ENCODE peak calls at places on chromosomes 1 and 21, in four cellular contexts. N is heart right ventricle; G is ovary; L is CD4-positive, CD25-positive, alpha-beta regulatory T cell. R is an unnamed sample.

GRCh38 chr1:99590578-99591209 is 55.2 kb upstream of the PALMD start:
- DNase-seq in L (no peak), N (peak; percentile 62), G (no peak), R (no peak)

GRCh38 chr1:103177146-103177850 is 69.0 kb upstream of the COL11A1 start:
- DNase-seq in L (no peak), G (no peak), N (no peak), R (no peak)

GRCh38 chr1:2495546-2495945 is 19.5 kb downstream of the PLCH2 start:
- DNase-seq in G (no peak), L (no peak), N (no peak), R (no peak)

GRCh38 chr1:109502368-109502851 is 7.1 kb downstream of the AMIGO1 start:
- DNase-seq in L (peak; percentile 50), N (no peak), G (no peak), R (peak; percentile 22)

GRCh38 chr1:153488731-153489130 is 28.3 kb upstream of the S100A7 start:
- DNase-seq in G (no peak), N (peak; percentile 49), L (no peak), R (no peak)

GRCh38 chr1:209107535-209107934 is 476.0 kb upstream of the CAMK1G start:
- DNase-seq in G (no peak), L (no peak), N (no peak), R (no peak)

GRCh38 chr1:116112388-116113140 is 1.4 kb downstream of the MAB21L3 start:
- DNase-seq in N (no peak), L (no peak), G (no peak), R (no peak)

GRCh38 chr1:44792736-44793502 is 4.9 kb upstream of the BEST4 start:
- DNase-seq in L (no peak), G (no peak), N (no peak), R (no peak)

GRCh38 chr1:4515727-4516289 is 138.6 kb upstream of the AJAP1 start:
- DNase-seq in G (no peak), N (peak; percentile 22), L (no peak), R (no peak)

GRCh38 chr1:170620164-170620563 is 43.8 kb upstream of the PRRX1 start:
- DNase-seq in L (no peak), N (no peak), G (no peak), R (no peak)

GRCh38 chr1:19456915-19457554 is 28.3 kb downstream of the CAPZB start:
- DNase-seq in N (no peak), G (no peak), L (no peak), R (no peak)

GRCh38 chr1:161037661-161038522 is 872 bp downstream of the TSTD1 start:
- DNase-seq in N (no peak), G (peak; percentile 48), L (no peak), R (no peak)

GRCh38 chr21:31184462-31184861 is 146.2 kb upstream of the KRTAP19-8 start:
- DNase-seq in N (no peak), G (no peak), L (peak; percentile 63), R (no peak)

GRCh38 chr1:65493792-65494191 is 73.3 kb downstream of the LEPR start:
- DNase-seq in N (no peak), G (no peak), L (no peak), R (no peak)

GRCh38 chr1:26237230-26237966 is 3.4 kb downstream of the CEP85 start:
- DNase-seq in G (no peak), N (no peak), L (no peak), R (no peak)

GRCh38 chr1:224616761-224617409 is 768 bp downstream of the CNIH3 start:
- DNase-seq in L (no peak), N (no peak), G (no peak), R (no peak)

GRCh38 chr1:207181838-207182237 is 77.8 kb downstream of the C4BPA start:
- DNase-seq in L (no peak), N (no peak), G (no peak), R (peak; percentile 30)

GRCh38 chr1:30798389-30798951 is 40.9 kb upstream of the LAPTM5 start:
- DNase-seq in N (peak; percentile 30), L (no peak), G (no peak), R (no peak)

GRCh38 chr1:84164156-84164555 is 20.1 kb downstream of the PRKACB start:
- DNase-seq in L (no peak), N (no peak), G (no peak), R (no peak)

GRCh38 chr21:38804617-38805281 is 980 bp upstream of the ETS2 start:
- DNase-seq in L (no peak), G (peak; percentile 88), N (peak; percentile 78), R (peak; percentile 81)

GRCh38 chr1:246317723-246318359 is 189.2 kb downstream of the SMYD3 start:
- DNase-seq in G (no peak), L (no peak), N (no peak), R (no peak)

GRCh38 chr1:246219508-246220030 is 287.5 kb downstream of the SMYD3 start:
- DNase-seq in L (no peak), N (no peak), G (no peak), R (no peak)

GRCh38 chr1:34924759-34925555 is 4.5 kb downstream of the DLGAP3 start:
- DNase-seq in G (peak; percentile 83), L (no peak), N (peak; percentile 79), R (peak; percentile 11)

GRCh38 chr1:145884675-145885074 is 991 bp downstream of the ANKRD35 start:
- DNase-seq in G (no peak), N (no peak), L (no peak), R (no peak)

GRCh38 chr1:244022301-244022700 is 28.8 kb upstream of the ZBTB18 start:
- DNase-seq in N (no peak), L (no peak), G (no peak), R (no peak)

GRCh38 chr1:80375662-80376061 is 1369.1 kb upstream of the ADGRL4 start:
- DNase-seq in G (no peak), L (no peak), N (no peak), R (no peak)

GRCh38 chr1:150076985-150077384 is 9.4 kb downstream of the VPS45 start:
- DNase-seq in L (no peak), G (no peak), N (no peak), R (no peak)

GRCh38 chr1:207935166-207935583 is 24.2 kb upstream of the CD34 start:
- DNase-seq in G (no peak), L (no peak), N (no peak), R (no peak)

GRCh38 chr1:78222225-78222961 is 176.6 kb downstream of the GIPC2 start:
- DNase-seq in G (no peak), N (no peak), L (no peak), R (no peak)

GRCh38 chr1:36761073-36761472 is 273.2 kb downstream of the GRIK3 start:
- DNase-seq in N (no peak), G (no peak), L (no peak), R (no peak)

GRCh38 chr1:81662913-81663526 is 137.7 kb upstream of the ADGRL2 start:
- DNase-seq in L (no peak), G (no peak), N (no peak), R (no peak)

GRCh38 chr1:62977321-62977720 is 193.4 kb downstream of the ATG4C start:
- DNase-seq in L (no peak), N (no peak), G (no peak), R (no peak)

GRCh38 chr1:214136336-214136735 is 144.6 kb upstream of the SMYD2 start:
- DNase-seq in G (no peak), N (no peak), L (no peak), R (no peak)

GRCh38 chr1:31633117-31633516 is 11.6 kb downstream of the PEF1 start:
- DNase-seq in N (no peak), G (no peak), L (no peak), R (peak; percentile 46)

GRCh38 chr1:54971317-54971791 is 9.1 kb upstream of the TMEM61 start:
- DNase-seq in G (no peak), N (no peak), L (no peak), R (peak; percentile 86)

GRCh38 chr21:31609081-31609480 is 50.4 kb upstream of the SOD1 start:
- DNase-seq in G (no peak), N (no peak), L (no peak), R (no peak)

GRCh38 chr1:40709802-40710278 is 18.3 kb downstream of the NFYC start:
- DNase-seq in L (no peak), N (no peak), G (no peak), R (no peak)
- H3K4me1 ChIP-seq in L (peaks cover 57% of the 10 kb centered on the region), N (peaks cover 69% of the 10 kb centered on the region), G (peaks cover 10% of the 10 kb centered on the region), R (peaks cover 7% of the 10 kb centered on the region)

GRCh38 chr21:45433911-45434644 is 29.1 kb downstream of the COL18A1 start:
- DNase-seq in L (no peak), G (no peak), N (no peak), R (no peak)
- H3K27me3 ChIP-seq in L (no peaks in the 10 kb centered on the region), G (no peaks in the 10 kb centered on the region), N (no peaks in the 10 kb centered on the region), R (no peaks in the 10 kb centered on the region)

GRCh38 chr21:46636181-46636512 is 673 bp downstream of the PRMT2 start:
- DNase-seq in L (no peak), N (no peak), G (no peak), R (no peak)
- H3K27ac ChIP-seq in L (peak overlapping the region; percentile 92), N (peak overlapping the region; percentile 99), G (peak overlapping the region; percentile 59), R (peak overlapping the region; percentile 95)

GRCh38 chr1:113805639-113806038 is 6.6 kb downstream of the RSBN1 start:
- DNase-seq in L (no peak), N (no peak), G (no peak), R (no peak)
- H3K4me1 ChIP-seq in L (peaks cover 69% of the 10 kb centered on the region), N (peaks cover 58% of the 10 kb centered on the region), G (peaks cover 11% of the 10 kb centered on the region), R (peaks cover 7% of the 10 kb centered on the region)

GRCh38 chr1:107807405-107807804 is 157.6 kb downstream of the VAV3 start:
- DNase-seq in G (no peak), L (no peak), N (no peak), R (no peak)
- H3K27me3 ChIP-seq in G (no peaks in the 10 kb centered on the region), L (no peaks in the 10 kb centered on the region), N (no peaks in the 10 kb centered on the region), R (no peaks in the 10 kb centered on the region)

GRCh38 chr1:1239247-1239623 is 7.2 kb downstream of the B3GALT6 start:
- DNase-seq in N (no peak), G (no peak), L (no peak), R (no peak)

GRCh38 chr1:1237874-1238701 is 6.1 kb downstream of the B3GALT6 start:
- DNase-seq in L (no peak), G (no peak), N (no peak), R (peak; percentile 34)

GRCh38 chr1:1239624-1240347 is 6.7 kb downstream of the C1QTNF12 start:
- DNase-seq in N (no peak), L (no peak), G (no peak), R (no peak)

GRCh38 chr1:1236945-1237873 is 5.2 kb downstream of the B3GALT6 start:
- DNase-seq in G (no peak), N (no peak), L (no peak), R (no peak)

DNA sequence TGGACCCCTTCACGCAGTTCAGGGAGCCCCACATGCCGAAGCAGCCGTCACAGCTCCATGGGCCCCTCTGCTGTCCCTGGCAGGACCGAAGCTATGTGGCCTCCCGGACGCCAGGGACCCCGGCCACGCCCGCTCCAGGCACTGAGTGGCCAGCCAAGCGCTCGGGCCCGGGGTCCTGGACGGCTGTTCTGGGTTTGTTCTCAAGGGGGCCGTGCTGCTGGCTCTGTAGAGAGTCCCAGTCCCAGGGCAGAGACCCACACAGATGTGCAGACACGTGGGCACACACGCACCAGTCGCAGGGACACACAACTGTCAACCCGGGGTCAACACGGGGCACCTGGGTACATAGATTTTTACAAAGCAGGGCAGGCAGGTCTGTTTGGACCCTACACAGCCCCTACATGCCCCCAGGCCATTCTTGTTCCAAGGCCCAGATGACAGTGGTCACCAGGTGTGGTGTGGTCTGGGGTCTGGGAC is 6.7 kb downstream of the B3GALT6 start:
- DNase-seq in G (no peak), L (no peak), N (no peak), R (no peak)
- H3K27ac ChIP-seq in G (no peak overlapping the region), L (no peak overlapping the region), N (no peak overlapping the region), R (no peak overlapping the region)